ENCODE peak calls at places on chromosomes 13 and 19, in six cellular contexts. N is effector memory CD8-positive, alpha-beta T cell; G is iris pigment epithelial cell; O is NCI-H2081; E is HTR-8/SVneo; W is T-cell. A is an unnamed sample.

GRCh38 chr13:29905845-29906244 is 55.4 kb upstream of the UBL3 start:
- DNase-seq in N (no peak), G (peak), O (no peak), E (no peak), W (no peak), A (no peak)

GRCh38 chr19:1400281-1401137 is 833 bp downstream of the GAMT start:
- DNase-seq in N (no peak), G (no peak), O (no peak), E (no peak), W (peak), A (peak)

GRCh38 chr19:2449019-2449418 is 7.7 kb downstream of the LMNB2 start:
- DNase-seq in N (no peak), G (peak), O (no peak), E (no peak), W (no peak), A (no peak)

GRCh38 chr19:2365201-2365970 is 5.3 kb downstream of the TMPRSS9 start:
- DNase-seq in N (no peak), G (no peak), O (no peak), E (no peak), W (no peak), A (no peak)

GRCh38 chr13:98986226-98986846 is 8.5 kb upstream of the DOCK9 start:
- DNase-seq in N (no peak), G (no peak), O (no peak), E (no peak), W (no peak), A (no peak)

GRCh38 chr13:75455962-75456361 is 26.0 kb downstream of the TBC1D4 start:
- DNase-seq in N (no peak), G (no peak), O (no peak), E (no peak), W (no peak), A (no peak)

GRCh38 chr13:28049215-28049614 is 51.2 kb downstream of the FLT3 start:
- DNase-seq in N (no peak), G (no peak), O (no peak), E (no peak), W (no peak), A (no peak)

GRCh38 chr19:53910170-53910518 is 1.1 kb downstream of the CACNG7 start:
- DNase-seq in N (no peak), G (no peak), O (no peak), E (no peak), W (no peak), A (no peak)

GRCh38 chr13:44013666-44014291 is 134.1 kb downstream of the LACC1 start:
- DNase-seq in N (no peak), G (peak), O (no peak), E (no peak), W (no peak), A (no peak)

GRCh38 chr19:33064117-33064777 is 441 bp downstream of the RHPN2 start:
- DNase-seq in N (no peak), G (no peak), O (peak), E (no peak), W (peak), A (peak)

GRCh38 chr19:50266896-50267295 is 62.3 kb downstream of the KCNC3 start:
- DNase-seq in N (no peak), G (no peak), O (no peak), E (no peak), W (no peak), A (no peak)

GRCh38 chr13:46339035-46339666 is 47.9 kb downstream of the RUBCNL start:
- DNase-seq in N (no peak), G (peak), O (no peak), E (no peak), W (no peak), A (no peak)

GRCh38 chr13:114077938-114078335 is 54.5 kb downstream of the RASA3 start:
- DNase-seq in N (no peak), G (peak), O (no peak), E (no peak), W (no peak), A (no peak)

GRCh38 chr19:53237114-53237777 is 17.4 kb downstream of the ZNF677 start:
- DNase-seq in N (no peak), G (no peak), O (no peak), E (no peak), W (no peak), A (no peak)

GRCh38 chr19:49988433-49988832 is 27.5 kb upstream of the SIGLEC11 start:
- DNase-seq in N (no peak), G (peak), O (no peak), E (no peak), W (no peak), A (no peak)

GRCh38 chr19:31257025-31257424 is 92.2 kb downstream of the TSHZ3 start:
- DNase-seq in N (no peak), G (no peak), O (no peak), E (no peak), W (no peak), A (no peak)

GRCh38 chr13:48502601-48503319 is 30.1 kb downstream of the RCBTB2 start:
- DNase-seq in N (no peak), G (no peak), O (no peak), E (no peak), W (no peak), A (no peak)

GRCh38 chr19:51477343-51477742 is 996 bp upstream of the CEACAM18 start:
- DNase-seq in N (no peak), G (no peak), O (no peak), E (no peak), W (no peak), A (no peak)

GRCh38 chr13:113537205-113537604 is 46.7 kb upstream of the DCUN1D2 start:
- DNase-seq in N (no peak), G (no peak), O (no peak), E (no peak), W (no peak), A (no peak)

GRCh38 chr19:51337141-51337860 is 4.6 kb downstream of the VSIG10L start:
- DNase-seq in N (no peak), G (no peak), O (no peak), E (no peak), W (no peak), A (no peak)

GRCh38 chr19:3095375-3096191 is 1.4 kb downstream of the GNA11 start:
- DNase-seq in N (peak), G (no peak), O (no peak), E (no peak), W (peak), A (no peak)

GRCh38 chr13:23960566-23961156 is 63.4 kb upstream of the C1QTNF9B start:
- DNase-seq in N (no peak), G (peak), O (peak), E (no peak), W (no peak), A (no peak)

GRCh38 chr13:95571941-95572340 is 19.4 kb downstream of the CLDN10 start:
- DNase-seq in N (no peak), G (no peak), O (peak), E (no peak), W (no peak), A (no peak)